ENCODE peak calls at places on chromosomes 4 and X, in four cellular contexts. S is mammary epithelial cell, G is lower lobe of right lung, L is epithelial cell of esophagus. K is an unnamed sample.
A peak's percentile ranks its signal among the peaks of the same experiment; 100 is the strongest.

GRCh38 chr4:38223306-38223705 is 263.1 kb downstream of the PTTG2 start:
- DNase-seq in S (no peak), G (no peak), L (no peak), K (no peak)

GRCh38 chr4:25161599-25161960 is 1.3 kb upstream of the SEPSECS start:
- DNase-seq in S (peak; percentile 34), G (no peak), L (peak; percentile 52), K (no peak)

GRCh38 chr4:71389149-71389840 is 50.5 kb downstream of the SLC4A4 start:
- DNase-seq in S (no peak), G (no peak), L (no peak), K (no peak)

GRCh38 chr4:878796-879729 is 53.1 kb downstream of the GAK start:
- DNase-seq in S (no peak), G (no peak), L (no peak), K (no peak)

GRCh38 chrX:143472334-143472938 is 44.8 kb downstream of the SPANXN3 start:
- DNase-seq in S (no peak), G (no peak), L (no peak), K (no peak)

GRCh38 chr4:2193321-2193720 is 48.6 kb downstream of the HAUS3 start:
- DNase-seq in S (no peak), G (no peak), L (no peak), K (no peak)

GRCh38 chrX:72041901-72042859 is 89.5 kb downstream of the RTL5 start:
- DNase-seq in S (no peak), G (no peak), L (no peak), K (no peak)

GRCh38 chr4:122978109-122978508 is 55.7 kb upstream of the NUDT6 start:
- DNase-seq in S (no peak), G (no peak), L (no peak), K (no peak)

GRCh38 chrX:7201481-7201880 is 53.5 kb upstream of the PUDP start:
- DNase-seq in S (no peak), G (no peak), L (no peak), K (no peak)

GRCh38 chr4:167100120-167100519 is 134.2 kb downstream of the SPOCK3 start:
- DNase-seq in S (peak; percentile 80), G (no peak), L (peak; percentile 88), K (no peak)

GRCh38 chr4:20356565-20356964 is 104.9 kb downstream of the SLIT2 start:
- DNase-seq in S (no peak), G (no peak), L (no peak), K (no peak)

GRCh38 chrX:53440631-53441517 is 6.7 kb upstream of the HSD17B10 start:
- DNase-seq in S (peak; percentile 72), G (peak; percentile 63), L (peak; percentile 74), K (no peak)

GRCh38 chrX:31323658-31324057 is 251.8 kb upstream of the FTHL17 start:
- DNase-seq in S (no peak), G (no peak), L (no peak), K (peak; percentile 9)

GRCh38 chrX:110741213-110741796 is 54.3 kb downstream of the CHRDL1 start:
- DNase-seq in S (peak; percentile 77), G (no peak), L (peak; percentile 72), K (no peak)

GRCh38 chr4:168335621-168336020 is 17.1 kb upstream of the DDX60 start:
- DNase-seq in S (no peak), G (no peak), L (no peak), K (no peak)

GRCh38 chrX:30935985-30936384 is 46.9 kb upstream of the TAB3 start:
- DNase-seq in S (peak; percentile 19), G (no peak), L (peak; percentile 20), K (no peak)

GRCh38 chr4:58566260-58566659 is 1456.1 kb upstream of the IGFBP7 start:
- DNase-seq in S (no peak), G (no peak), L (no peak), K (no peak)

GRCh38 chrX:7346021-7346420 is 198.1 kb upstream of the PUDP start:
- DNase-seq in S (no peak), G (no peak), L (no peak), K (no peak)

GRCh38 chr4:3035674-3036073 is 38.7 kb downstream of the HTT-AS start:
- DNase-seq in S (no peak), G (no peak), L (no peak), K (no peak)

GRCh38 chr4:185721190-185721948 is 90.6 kb downstream of the SORBS2 start:
- DNase-seq in S (no peak), G (no peak), L (no peak), K (no peak)

GRCh38 chr4:5217411-5217810 is 166.1 kb downstream of the STK32B start:
- DNase-seq in S (no peak), G (no peak), L (no peak), K (no peak)

GRCh38 chrX:68299923-68300322 is 133.4 kb downstream of the OPHN1 start:
- DNase-seq in S (no peak), G (no peak), L (peak; percentile 24), K (no peak)

GRCh38 chr4:86771141-86771540 is 78.0 kb downstream of the SLC10A6 start:
- DNase-seq in S (no peak), G (no peak), L (no peak), K (no peak)

GRCh38 chrX:102765794-102766193 is 45.3 kb downstream of the GPRASP3 start:
- DNase-seq in S (peak; percentile 35), G (no peak), L (peak; percentile 65), K (no peak)

GRCh38 chrX:47175588-47175980 is 18.0 kb upstream of the UBA1 start:
- DNase-seq in S (no peak), G (no peak), L (no peak), K (no peak)

GRCh38 chrX:46263494-46263893 is 281.7 kb downstream of the ZNF674 start:
- DNase-seq in S (peak; percentile 37), G (no peak), L (peak; percentile 22), K (no peak)

GRCh38 chrX:130401415-130402210 is at the start of gene RBMX2:
- DNase-seq in S (peak; percentile 65), G (peak; percentile 80), L (peak; percentile 74), K (peak; percentile 86)

GRCh38 chrX:19174401-19175025 is 52.2 kb upstream of the ADGRG2 start:
- DNase-seq in S (peak; percentile 71), G (no peak), L (peak; percentile 85), K (no peak)
- TF ChIP-seq CTCF in S (no peak), G (no peak), L (no peak), K (no peak)

GRCh38 chrX:115949900-115950822 is 220.4 kb upstream of the AGTR2 start:
- DNase-seq in S (peak; percentile 31), G (no peak), L (no peak), K (no peak)
- TF ChIP-seq CTCF in S (peak; percentile 27), G (no peak), L (no peak), K (no peak)

GRCh38 chr4:108774809-108775530 is 12.1 kb upstream of the ETNPPL start:
- DNase-seq in S (no peak), G (peak; percentile 58), L (peak; percentile 8), K (no peak)
- TF ChIP-seq CTCF in S (no peak), G (no peak), L (no peak), K (no peak)

GRCh38 chr4:73523126-73523525 is 41.6 kb downstream of the AFM start:
- DNase-seq in S (no peak), G (no peak), L (peak; percentile 7), K (no peak)

GRCh38 chr4:73518340-73518739 is 36.8 kb downstream of the AFM start:
- DNase-seq in S (no peak), G (no peak), L (no peak), K (no peak)

GRCh38 chr4:73525611-73526010 is 44.1 kb downstream of the AFM start:
- DNase-seq in S (no peak), G (no peak), L (no peak), K (no peak)

DNA sequence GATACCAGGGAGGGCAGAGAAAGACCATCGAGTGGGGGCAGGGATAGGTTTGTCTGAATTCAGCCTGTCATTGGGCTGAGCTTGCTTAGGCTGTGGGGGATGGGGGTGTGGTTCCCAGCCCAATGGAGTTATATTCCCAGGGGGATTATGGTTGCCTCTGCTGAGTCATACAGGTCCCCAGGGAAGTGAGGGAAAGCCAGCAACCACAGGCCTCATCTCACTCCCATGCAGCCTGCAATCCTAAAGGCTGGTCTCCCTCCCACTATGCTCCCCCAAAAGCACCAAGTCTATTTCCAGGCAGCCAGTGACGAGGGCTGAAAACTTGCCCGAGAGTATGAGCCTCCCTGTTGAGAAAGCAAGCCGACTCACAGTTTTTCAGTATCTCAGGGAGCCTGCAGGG is 39.3 kb downstream of the AFM start:
- DNase-seq in S (no peak), G (no peak), L (peak; percentile 72), K (no peak)
- TF ChIP-seq CTCF in S (no peak), G (no peak), L (no peak), K (no peak)

GRCh38 chr4:152063301-152064235 is 302.8 kb upstream of the GATB start:
- DNase-seq in S (no peak), G (no peak), L (peak; percentile 40), K (no peak)
- TF ChIP-seq CTCF in S (no peak), G (no peak), L (no peak), K (no peak)

GRCh38 chrX:115892787-115893671 is 277.5 kb upstream of the AGTR2 start:
- DNase-seq in S (peak; percentile 73), G (no peak), L (peak; percentile 22), K (peak; percentile 4)
- TF ChIP-seq CTCF in S (peak; percentile 57), G (no peak), L (peak; percentile 32), K (no peak)

GRCh38 chrX:50098749-50099148 is 102.1 kb downstream of the AKAP4 start:
- DNase-seq in S (no peak), G (no peak), L (no peak), K (no peak)

GRCh38 chrX:50097121-50097520 is 103.7 kb downstream of the AKAP4 start:
- DNase-seq in S (no peak), G (no peak), L (no peak), K (no peak)

GRCh38 chrX:50098241-50098640 is 102.6 kb downstream of the AKAP4 start:
- DNase-seq in S (no peak), G (no peak), L (no peak), K (no peak)

GRCh38 chrX:50103866-50104566 is 96.8 kb downstream of the AKAP4 start:
- DNase-seq in S (no peak), G (no peak), L (no peak), K (no peak)

GRCh38 chrX:50100188-50100587 is 100.6 kb downstream of the AKAP4 start:
- DNase-seq in S (peak; percentile 2), G (no peak), L (peak; percentile 12), K (peak; percentile 4)
- TF ChIP-seq CTCF in S (peak; percentile 38), G (no peak), L (peak; percentile 29), K (peak; percentile 12)

DNA sequence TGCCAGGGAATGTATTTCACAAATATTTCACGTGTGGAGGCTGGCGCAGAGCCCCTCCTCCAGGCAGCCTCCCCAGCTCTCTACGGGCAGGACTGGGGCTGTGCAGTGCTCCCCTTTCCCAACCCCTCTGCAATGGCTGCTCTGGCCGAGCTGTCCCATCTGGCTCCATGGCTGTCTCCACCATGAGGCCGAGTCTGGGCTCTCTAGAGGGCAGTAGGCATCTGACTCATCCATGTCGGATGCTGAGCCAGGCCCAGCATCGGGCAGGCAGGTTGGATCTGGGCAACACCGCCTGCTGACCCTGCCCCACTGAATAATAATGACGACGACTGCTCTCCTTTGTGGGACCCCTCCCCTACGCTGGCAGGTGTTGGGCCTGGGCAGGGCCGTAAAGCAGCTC is 11.0 kb upstream of the SH3TC1 start:
- DNase-seq in S (peak; percentile 55), G (no peak), L (peak; percentile 56), K (no peak)
- TF ChIP-seq CTCF in S (peak; percentile 16), G (no peak), L (no peak), K (no peak)